ENCODE peak calls at places on chromosomes 4 and X, in eight cellular contexts. G is AG09309; F is right lobe of liver; I is CD4-positive, alpha-beta T cell; U is osteoblast; J is fibroblast of the aortic adventitia; Z is PC-3; M is neural crest cell. O is an unnamed sample.

GRCh38 chr4:171880136-171880535 is 66.9 kb downstream of the GALNTL6 start:
- DNase-seq in G (no peak), F (no peak), I (no peak), U (no peak), J (no peak), Z (peak), M (no peak), O (no peak)

GRCh38 chr4:8817081-8817812 is 54.4 kb downstream of the HMX1 start:
- DNase-seq in G (no peak), F (peak), I (no peak), U (no peak), J (no peak), Z (no peak), M (no peak), O (no peak)

GRCh38 chrX:154375156-154375504 is 696 bp upstream of the FLNA start:
- DNase-seq in G (no peak), F (no peak), I (no peak), U (no peak), J (no peak), Z (no peak), M (no peak), O (no peak)

GRCh38 chrX:28586291-28586690 is 955 bp upstream of the IL1RAPL1 start:
- DNase-seq in G (no peak), F (no peak), I (no peak), U (no peak), J (peak), Z (peak), M (peak), O (peak)

GRCh38 chr4:107913283-107913899 is 18.0 kb upstream of the CYP2U1 start:
- DNase-seq in G (peak), F (no peak), I (peak), U (no peak), J (peak), Z (peak), M (peak), O (no peak)

GRCh38 chrX:20143539-20143938 is 1.9 kb upstream of the EIF1AX start:
- DNase-seq in G (no peak), F (no peak), I (no peak), U (no peak), J (no peak), Z (no peak), M (no peak), O (no peak)

GRCh38 chr4:110533940-110534339 is 58.0 kb downstream of the ENPEP start:
- DNase-seq in G (peak), F (no peak), I (no peak), U (peak), J (peak), Z (peak), M (no peak), O (no peak)

GRCh38 chr4:19700951-19701350 is 550.8 kb upstream of the SLIT2 start:
- DNase-seq in G (no peak), F (no peak), I (no peak), U (no peak), J (peak), Z (peak), M (no peak), O (no peak)

GRCh38 chr4:145909331-145909730 is 29.3 kb downstream of the ZNF827 start:
- DNase-seq in G (no peak), F (no peak), I (no peak), U (no peak), J (peak), Z (peak), M (no peak), O (peak)

GRCh38 chrX:39974228-39974627 is 123.5 kb downstream of the BCOR start:
- DNase-seq in G (no peak), F (no peak), I (no peak), U (no peak), J (no peak), Z (no peak), M (no peak), O (no peak)

GRCh38 chr4:102629686-102630085 is 128.5 kb downstream of the NFKB1 start:
- DNase-seq in G (no peak), F (no peak), I (no peak), U (no peak), J (no peak), Z (no peak), M (no peak), O (no peak)

GRCh38 chrX:9164535-9165425 is 130.9 kb upstream of the FAM9B start:
- DNase-seq in G (no peak), F (no peak), I (no peak), U (no peak), J (no peak), Z (peak), M (no peak), O (no peak)

GRCh38 chrX:68808686-68809357 is 20.0 kb upstream of the EFNB1 start:
- DNase-seq in G (no peak), F (no peak), I (no peak), U (no peak), J (peak), Z (peak), M (no peak), O (no peak)

GRCh38 chr4:37685726-37686372 is 327 bp downstream of the RELL1 start:
- DNase-seq in G (no peak), F (peak), I (peak), U (peak), J (no peak), Z (peak), M (no peak), O (peak)

GRCh38 chr4:111633663-111634266 is 511.5 kb upstream of the FAM241A start:
- DNase-seq in G (no peak), F (no peak), I (no peak), U (no peak), J (no peak), Z (no peak), M (no peak), O (no peak)

GRCh38 chr4:47639531-47639930 is 154.5 kb downstream of the ATP10D start:
- DNase-seq in G (no peak), F (no peak), I (no peak), U (no peak), J (no peak), Z (no peak), M (no peak), O (no peak)

GRCh38 chrX:33065415-33065814 is 145.9 kb downstream of the DMD start:
- DNase-seq in G (no peak), F (no peak), I (no peak), U (no peak), J (no peak), Z (no peak), M (no peak), O (no peak)

GRCh38 chr4:176780995-176781738 is 11.6 kb downstream of the VEGFC start:
- DNase-seq in G (no peak), F (no peak), I (no peak), U (no peak), J (peak), Z (peak), M (no peak), O (no peak)

GRCh38 chr4:62431513-62431912 is 1231.4 kb downstream of the ADGRL3 start:
- DNase-seq in G (no peak), F (no peak), I (no peak), U (no peak), J (no peak), Z (no peak), M (no peak), O (no peak)

GRCh38 chrX:39453847-39454645 is 643.7 kb downstream of the BCOR start:
- DNase-seq in G (no peak), F (no peak), I (no peak), U (no peak), J (no peak), Z (no peak), M (no peak), O (no peak)

GRCh38 chr4:152949930-152950329 is 13.8 kb downstream of the FHDC1 start:
- DNase-seq in G (no peak), F (no peak), I (no peak), U (no peak), J (no peak), Z (no peak), M (no peak), O (no peak)

GRCh38 chr4:156294577-156294976 is 340.9 kb upstream of the CTSO start:
- DNase-seq in G (peak), F (no peak), I (no peak), U (peak), J (peak), Z (peak), M (no peak), O (no peak)

GRCh38 chr4:102780476-102781144 is 19.8 kb upstream of the MANBA start:
- DNase-seq in G (no peak), F (no peak), I (no peak), U (peak), J (peak), Z (peak), M (no peak), O (no peak)

GRCh38 chr4:184250795-184251679 is 33.4 kb upstream of the ENPP6 start:
- DNase-seq in G (peak), F (no peak), I (no peak), U (peak), J (peak), Z (peak), M (no peak), O (no peak)

GRCh38 chr4:95545526-95545925 is 3.2 kb downstream of the UNC5C start:
- DNase-seq in G (no peak), F (no peak), I (no peak), U (no peak), J (no peak), Z (no peak), M (no peak), O (no peak)

GRCh38 chr4:95546866-95547707 is 1.7 kb downstream of the UNC5C start:
- DNase-seq in G (no peak), F (no peak), I (no peak), U (no peak), J (no peak), Z (no peak), M (no peak), O (no peak)

GRCh38 chr4:95546236-95546635 is 2.5 kb downstream of the UNC5C start:
- DNase-seq in G (no peak), F (no peak), I (no peak), U (no peak), J (no peak), Z (no peak), M (no peak), O (no peak)

GRCh38 chr4:95541889-95542607 is 6.7 kb downstream of the UNC5C start:
- DNase-seq in G (no peak), F (no peak), I (no peak), U (no peak), J (peak), Z (no peak), M (no peak), O (no peak)

DNA sequence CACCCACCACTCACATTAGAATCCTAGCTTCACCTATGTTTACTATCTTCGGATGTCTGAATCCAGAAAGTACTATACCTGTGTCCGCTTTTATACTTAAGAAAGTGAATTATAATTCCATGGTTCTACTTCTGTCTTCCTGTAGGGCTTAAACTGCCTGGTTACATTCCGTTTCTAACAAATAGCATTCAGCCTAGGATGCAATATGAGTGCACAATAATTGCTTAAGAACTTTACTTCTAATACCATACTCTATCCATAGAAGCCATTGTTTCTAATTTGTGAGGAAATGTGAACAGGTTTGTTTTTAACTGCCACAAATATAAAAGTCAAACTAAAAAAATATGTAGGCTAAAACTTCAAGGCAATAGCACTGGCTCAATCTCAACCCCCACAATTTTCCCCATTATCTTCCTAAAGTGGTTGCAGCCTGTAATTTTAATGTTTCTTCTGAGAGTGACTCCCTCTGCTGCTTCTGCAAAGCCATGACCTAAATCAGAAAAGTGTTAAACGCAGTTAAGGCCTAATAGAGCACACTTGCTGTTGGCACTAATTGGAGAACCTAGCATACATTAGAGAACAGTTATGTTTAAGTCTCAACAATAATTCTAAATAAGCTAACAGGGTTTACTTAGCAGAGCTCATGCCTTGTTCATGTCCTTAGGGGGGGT is 4.2 kb downstream of the UNC5C start:
- DNase-seq in G (no peak), F (no peak), I (no peak), U (no peak), J (peak), Z (no peak), M (no peak), O (no peak)
- TF ChIP-seq CTCF in G (no peak), F (no peak), I (no peak), U (peak), J (no peak), Z (peak), M (peak), O (no peak)

GRCh38 chr4:24551492-24552330 is 32.6 kb downstream of the DHX15 start:
- DNase-seq in G (peak), F (no peak), I (no peak), U (no peak), J (peak), Z (no peak), M (no peak), O (no peak)
- TF ChIP-seq CTCF in G (peak), F (peak), I (peak), U (peak), J (peak), Z (peak), M (peak), O (no peak)

GRCh38 chr4:622996-623913 is 2.1 kb upstream of the PDE6B start:
- DNase-seq in G (no peak), F (peak), I (no peak), U (peak), J (no peak), Z (no peak), M (no peak), O (no peak)

GRCh38 chr4:626201-627091 is 1.1 kb downstream of the PDE6B start:
- DNase-seq in G (no peak), F (peak), I (no peak), U (peak), J (no peak), Z (no peak), M (no peak), O (no peak)

GRCh38 chr4:625631-626031 is 258 bp downstream of the PDE6B start:
- DNase-seq in G (no peak), F (peak), I (no peak), U (peak), J (no peak), Z (no peak), M (no peak), O (no peak)

GRCh38 chr4:623914-624626 is 1.3 kb upstream of the PDE6B start:
- DNase-seq in G (no peak), F (peak), I (no peak), U (peak), J (no peak), Z (no peak), M (no peak), O (no peak)

GRCh38 chr4:624705-625590 is at the start of gene PDE6B:
- DNase-seq in G (no peak), F (peak), I (no peak), U (peak), J (no peak), Z (no peak), M (no peak), O (no peak)
- TF ChIP-seq CTCF in G (no peak), F (no peak), I (no peak), U (no peak), J (no peak), Z (no peak), M (no peak), O (no peak)

GRCh38 chrX:24466025-24466424 is 939 bp downstream of the PDK3 start:
- DNase-seq in G (no peak), F (no peak), I (no peak), U (no peak), J (no peak), Z (no peak), M (no peak), O (no peak)
- TF ChIP-seq CTCF in G (no peak), F (no peak), I (no peak), U (no peak), J (no peak), Z (no peak), M (no peak), O (no peak)

DNA sequence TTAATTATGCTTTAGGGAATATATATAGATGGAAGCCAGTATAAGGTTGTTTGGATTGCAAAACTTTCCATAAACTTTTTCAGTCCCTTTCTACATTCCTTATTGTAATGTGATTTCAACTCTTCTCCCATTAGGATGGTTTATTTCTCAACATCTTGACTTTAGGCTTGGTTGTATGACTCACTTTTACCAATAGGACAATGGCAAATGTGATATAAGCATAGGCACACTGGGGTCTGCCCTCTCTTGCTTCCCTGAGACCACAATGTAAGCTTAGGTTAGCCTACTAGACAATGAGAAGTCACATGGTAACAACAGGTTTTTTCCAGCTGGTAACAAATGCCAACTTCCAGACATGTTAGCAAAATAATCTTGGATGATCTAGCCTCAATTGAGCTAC is 163.3 kb upstream of the RBPJ start:
- DNase-seq in G (no peak), F (no peak), I (no peak), U (no peak), J (no peak), Z (no peak), M (no peak), O (no peak)
- TF ChIP-seq CTCF in G (no peak), F (no peak), I (no peak), U (no peak), J (no peak), Z (no peak), M (no peak), O (no peak)

GRCh38 chr4:121049072-121049599 is 23.2 kb downstream of the NDNF start:
- DNase-seq in G (no peak), F (no peak), I (no peak), U (peak), J (peak), Z (peak), M (no peak), O (no peak)

GRCh38 chr4:121053601-121054143 is 18.7 kb downstream of the NDNF start:
- DNase-seq in G (peak), F (no peak), I (no peak), U (no peak), J (peak), Z (peak), M (no peak), O (no peak)

GRCh38 chr4:121054373-121054772 is 18.0 kb downstream of the NDNF start:
- DNase-seq in G (no peak), F (no peak), I (no peak), U (no peak), J (no peak), Z (no peak), M (no peak), O (no peak)

GRCh38 chr4:121048165-121048564 is 24.2 kb downstream of the NDNF start:
- DNase-seq in G (no peak), F (no peak), I (no peak), U (no peak), J (no peak), Z (no peak), M (no peak), O (no peak)

GRCh38 chr4:121050251-121050650 is 22.1 kb downstream of the NDNF start:
- DNase-seq in G (no peak), F (no peak), I (no peak), U (no peak), J (peak), Z (peak), M (no peak), O (no peak)
- TF ChIP-seq CTCF in G (peak), F (peak), I (no peak), U (peak), J (peak), Z (peak), M (peak), O (peak)